ENCODE peak calls at places on chromosome 7, in six cellular contexts. One of them, this sample, is unnamed.

GRCh38 chr7:84200859-84201258 is 6.3 kb upstream of the SEMA3A start:
- DNase-seq in fibroblast of pulmonary artery: no peak
- DNase-seq in Peyer's patch: no peak
- DNase-seq in cardiac fibroblast: peak
- DNase-seq in cardiac muscle cell: no peak
- DNase-seq in AG09309: no peak
- DNase-seq in this sample: no peak

GRCh38 chr7:43612128-43612527 is 29.2 kb downstream of the STK17A start:
- DNase-seq in Peyer's patch: no peak
- DNase-seq in fibroblast of pulmonary artery: peak
- DNase-seq in cardiac muscle cell: no peak
- DNase-seq in AG09309: no peak
- DNase-seq in cardiac fibroblast: peak
- DNase-seq in this sample: no peak

GRCh38 chr7:150444674-150445365 is 5.6 kb upstream of the GIMAP8 start:
- DNase-seq in fibroblast of pulmonary artery: no peak
- DNase-seq in cardiac muscle cell: no peak
- DNase-seq in Peyer's patch: no peak
- DNase-seq in cardiac fibroblast: no peak
- DNase-seq in AG09309: no peak
- DNase-seq in this sample: no peak

GRCh38 chr7:44167920-44168319 is 21.3 kb downstream of the GCK start:
- DNase-seq in fibroblast of pulmonary artery: no peak
- DNase-seq in Peyer's patch: no peak
- DNase-seq in AG09309: no peak
- DNase-seq in cardiac fibroblast: no peak
- DNase-seq in cardiac muscle cell: no peak
- DNase-seq in this sample: peak

GRCh38 chr7:85821926-85822325 is 635.1 kb upstream of the SEMA3D start:
- DNase-seq in AG09309: no peak
- DNase-seq in cardiac muscle cell: no peak
- DNase-seq in fibroblast of pulmonary artery: no peak
- DNase-seq in cardiac fibroblast: no peak
- DNase-seq in Peyer's patch: no peak
- DNase-seq in this sample: no peak

GRCh38 chr7:69896100-69896499 is 297.8 kb downstream of the AUTS2 start:
- DNase-seq in AG09309: no peak
- DNase-seq in cardiac fibroblast: no peak
- DNase-seq in Peyer's patch: no peak
- DNase-seq in fibroblast of pulmonary artery: no peak
- DNase-seq in cardiac muscle cell: no peak
- DNase-seq in this sample: no peak

GRCh38 chr7:93973134-93973533 is 31.0 kb downstream of the BET1 start:
- DNase-seq in Peyer's patch: no peak
- DNase-seq in fibroblast of pulmonary artery: no peak
- DNase-seq in AG09309: no peak
- DNase-seq in cardiac fibroblast: peak
- DNase-seq in cardiac muscle cell: no peak
- DNase-seq in this sample: no peak

GRCh38 chr7:41504581-41504980 is 198.3 kb downstream of the INHBA start:
- DNase-seq in cardiac muscle cell: no peak
- DNase-seq in cardiac fibroblast: no peak
- DNase-seq in fibroblast of pulmonary artery: no peak
- DNase-seq in AG09309: no peak
- DNase-seq in Peyer's patch: no peak
- DNase-seq in this sample: no peak

GRCh38 chr7:96187735-96188622 is 133.9 kb downstream of the SLC25A13 start:
- DNase-seq in fibroblast of pulmonary artery: no peak
- DNase-seq in cardiac muscle cell: no peak
- DNase-seq in Peyer's patch: no peak
- DNase-seq in AG09309: no peak
- DNase-seq in cardiac fibroblast: no peak
- DNase-seq in this sample: no peak

GRCh38 chr7:29623976-29624375 is 60.3 kb downstream of the PRR15 start:
- DNase-seq in AG09309: no peak
- DNase-seq in fibroblast of pulmonary artery: no peak
- DNase-seq in cardiac fibroblast: no peak
- DNase-seq in cardiac muscle cell: no peak
- DNase-seq in Peyer's patch: no peak
- DNase-seq in this sample: no peak

GRCh38 chr7:134104166-134104565 is 23.0 kb upstream of the LRGUK start:
- DNase-seq in fibroblast of pulmonary artery: no peak
- DNase-seq in cardiac muscle cell: no peak
- DNase-seq in AG09309: no peak
- DNase-seq in Peyer's patch: no peak
- DNase-seq in cardiac fibroblast: no peak
- DNase-seq in this sample: no peak

GRCh38 chr7:134113655-134114054 is 13.5 kb upstream of the LRGUK start:
- DNase-seq in cardiac muscle cell: no peak
- DNase-seq in fibroblast of pulmonary artery: no peak
- DNase-seq in cardiac fibroblast: no peak
- DNase-seq in AG09309: no peak
- DNase-seq in Peyer's patch: no peak
- DNase-seq in this sample: no peak

GRCh38 chr7:134108803-134109202 is 18.3 kb upstream of the LRGUK start:
- DNase-seq in cardiac muscle cell: no peak
- DNase-seq in fibroblast of pulmonary artery: no peak
- DNase-seq in cardiac fibroblast: no peak
- DNase-seq in AG09309: no peak
- DNase-seq in Peyer's patch: no peak
- DNase-seq in this sample: no peak
- TF ChIP-seq CTCF in cardiac muscle cell: peak
- TF ChIP-seq CTCF in fibroblast of pulmonary artery: no peak
- TF ChIP-seq CTCF in cardiac fibroblast: no peak
- TF ChIP-seq CTCF in AG09309: no peak
- TF ChIP-seq CTCF in Peyer's patch: no peak
- TF ChIP-seq CTCF in this sample: no peak

DNA sequence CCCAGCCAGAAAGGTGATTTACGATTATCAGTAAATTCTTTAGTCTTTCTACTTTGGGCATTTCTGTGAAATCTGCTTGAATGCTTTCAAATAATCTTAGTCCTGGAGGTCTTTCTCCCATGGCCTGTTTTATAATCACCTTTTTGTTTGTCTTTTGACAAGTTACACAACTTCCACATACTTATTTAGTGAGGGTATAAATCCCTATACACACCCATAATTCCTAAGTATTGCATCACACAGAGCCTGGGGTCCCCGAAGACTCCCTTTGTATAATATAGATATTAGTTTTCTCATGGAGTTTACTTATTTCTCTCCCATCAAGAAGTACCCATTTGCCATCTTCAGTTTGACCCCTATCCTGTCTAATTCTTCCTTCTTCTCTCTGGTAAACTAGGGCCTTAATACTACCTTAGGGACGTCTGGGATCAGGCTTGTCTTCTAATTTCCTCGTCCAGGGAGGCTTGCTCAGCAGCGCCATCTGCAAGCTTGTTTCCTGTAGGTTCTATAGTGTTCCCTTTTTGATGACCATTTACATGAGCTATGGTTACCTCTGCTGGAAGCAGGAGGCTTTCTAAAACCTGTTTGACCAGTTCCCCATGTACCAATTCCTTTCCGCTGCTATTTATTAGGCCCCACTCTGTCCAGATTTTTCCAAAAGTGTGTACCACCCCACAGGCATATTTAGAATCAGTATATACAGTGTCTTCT is 8.1 kb downstream of the DNAH11 start:
- DNase-seq in cardiac muscle cell: no peak
- DNase-seq in fibroblast of pulmonary artery: no peak
- DNase-seq in cardiac fibroblast: peak
- DNase-seq in AG09309: no peak
- DNase-seq in Peyer's patch: no peak
- DNase-seq in this sample: no peak
- TF ChIP-seq CTCF in cardiac muscle cell: no peak
- TF ChIP-seq CTCF in fibroblast of pulmonary artery: no peak
- TF ChIP-seq CTCF in cardiac fibroblast: no peak
- TF ChIP-seq CTCF in AG09309: no peak
- TF ChIP-seq CTCF in Peyer's patch: no peak
- TF ChIP-seq CTCF in this sample: no peak

GRCh38 chr7:101754432-101755159 is 62.8 kb upstream of the CUX1 start:
- DNase-seq in AG09309: no peak
- DNase-seq in fibroblast of pulmonary artery: peak
- DNase-seq in cardiac fibroblast: peak
- DNase-seq in Peyer's patch: no peak
- DNase-seq in cardiac muscle cell: no peak
- DNase-seq in this sample: no peak

GRCh38 chr7:101753316-101753715 is 64.1 kb upstream of the CUX1 start:
- DNase-seq in AG09309: no peak
- DNase-seq in cardiac muscle cell: no peak
- DNase-seq in fibroblast of pulmonary artery: no peak
- DNase-seq in cardiac fibroblast: no peak
- DNase-seq in Peyer's patch: no peak
- DNase-seq in this sample: no peak

DNA sequence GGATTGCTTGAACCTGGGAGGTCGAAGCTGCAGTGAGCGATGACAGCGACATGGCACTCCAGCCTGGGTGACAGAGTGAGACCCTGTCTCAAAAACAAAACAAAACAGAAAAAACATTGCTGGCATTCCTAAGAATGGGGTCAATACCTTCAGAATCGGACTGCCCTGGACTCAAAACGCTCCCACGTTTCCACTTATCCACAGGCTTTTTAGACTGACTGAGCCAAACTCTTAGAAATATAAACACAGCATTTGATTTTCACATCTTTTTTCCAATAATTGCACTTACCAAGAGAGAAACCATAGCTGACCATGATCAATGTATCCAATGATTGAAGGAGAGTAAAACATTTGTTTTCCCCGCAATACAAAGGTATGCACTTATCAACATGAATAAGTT is 59.5 kb upstream of the CUX1 start:
- DNase-seq in cardiac fibroblast: no peak
- DNase-seq in Peyer's patch: no peak
- DNase-seq in AG09309: no peak
- DNase-seq in cardiac muscle cell: no peak
- DNase-seq in fibroblast of pulmonary artery: no peak
- DNase-seq in this sample: no peak
- TF ChIP-seq CTCF in cardiac fibroblast: no peak
- TF ChIP-seq CTCF in Peyer's patch: no peak
- TF ChIP-seq CTCF in AG09309: no peak
- TF ChIP-seq CTCF in cardiac muscle cell: no peak
- TF ChIP-seq CTCF in fibroblast of pulmonary artery: no peak
- TF ChIP-seq CTCF in this sample: no peak

GRCh38 chr7:137591444-137591843 is 247.9 kb upstream of the PTN start:
- DNase-seq in Peyer's patch: no peak
- DNase-seq in cardiac muscle cell: peak
- DNase-seq in AG09309: peak
- DNase-seq in cardiac fibroblast: peak
- DNase-seq in fibroblast of pulmonary artery: peak
- DNase-seq in this sample: no peak

GRCh38 chr7:137590071-137590470 is 246.5 kb upstream of the PTN start:
- DNase-seq in fibroblast of pulmonary artery: no peak
- DNase-seq in cardiac fibroblast: no peak
- DNase-seq in Peyer's patch: no peak
- DNase-seq in cardiac muscle cell: no peak
- DNase-seq in AG09309: no peak
- DNase-seq in this sample: no peak

GRCh38 chr7:137597856-137598255 is 248.9 kb downstream of the DGKI start:
- DNase-seq in cardiac muscle cell: no peak
- DNase-seq in Peyer's patch: no peak
- DNase-seq in cardiac fibroblast: peak
- DNase-seq in AG09309: no peak
- DNase-seq in fibroblast of pulmonary artery: no peak
- DNase-seq in this sample: no peak

GRCh38 chr7:137590686-137591255 is 247.2 kb upstream of the PTN start:
- DNase-seq in cardiac muscle cell: no peak
- DNase-seq in AG09309: no peak
- DNase-seq in Peyer's patch: no peak
- DNase-seq in cardiac fibroblast: no peak
- DNase-seq in fibroblast of pulmonary artery: no peak
- DNase-seq in this sample: no peak

GRCh38 chr7:137592232-137592896 is 248.8 kb upstream of the PTN start:
- DNase-seq in cardiac fibroblast: peak
- DNase-seq in fibroblast of pulmonary artery: peak
- DNase-seq in Peyer's patch: peak
- DNase-seq in AG09309: peak
- DNase-seq in cardiac muscle cell: peak
- DNase-seq in this sample: no peak
- TF ChIP-seq CTCF in cardiac fibroblast: peak
- TF ChIP-seq CTCF in fibroblast of pulmonary artery: peak
- TF ChIP-seq CTCF in Peyer's patch: no peak
- TF ChIP-seq CTCF in AG09309: peak
- TF ChIP-seq CTCF in cardiac muscle cell: peak
- TF ChIP-seq CTCF in this sample: peak

DNA sequence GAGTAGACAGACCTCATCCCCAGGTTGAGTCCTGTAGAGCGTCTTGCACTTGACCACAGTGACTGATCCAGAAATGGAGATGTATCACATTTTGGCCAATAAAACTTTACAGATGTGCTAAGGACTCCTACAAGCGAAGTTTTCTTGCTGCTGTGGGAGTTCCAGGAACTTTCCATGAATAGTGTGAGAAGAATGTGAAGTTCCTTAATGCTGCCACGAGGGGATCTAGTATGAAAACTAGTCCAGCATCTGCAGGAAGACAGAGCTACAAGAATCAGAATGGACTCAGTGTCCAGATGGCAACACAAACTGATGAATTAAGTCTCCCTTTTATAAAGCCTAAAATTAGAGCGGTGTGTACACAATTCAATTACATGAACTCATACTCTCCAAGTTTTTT is 14.8 kb upstream of the LSM8 start:
- DNase-seq in cardiac fibroblast: peak
- DNase-seq in Peyer's patch: no peak
- DNase-seq in cardiac muscle cell: no peak
- DNase-seq in AG09309: no peak
- DNase-seq in fibroblast of pulmonary artery: peak
- DNase-seq in this sample: no peak
- TF ChIP-seq CTCF in cardiac fibroblast: no peak
- TF ChIP-seq CTCF in Peyer's patch: no peak
- TF ChIP-seq CTCF in cardiac muscle cell: peak
- TF ChIP-seq CTCF in AG09309: peak
- TF ChIP-seq CTCF in fibroblast of pulmonary artery: peak
- TF ChIP-seq CTCF in this sample: peak

GRCh38 chr7:6558837-6559236 is 7.6 kb upstream of the GRID2IP start:
- DNase-seq in Peyer's patch: peak
- DNase-seq in cardiac muscle cell: peak
- DNase-seq in fibroblast of pulmonary artery: peak
- DNase-seq in cardiac fibroblast: peak
- DNase-seq in AG09309: peak
- DNase-seq in this sample: no peak
- TF ChIP-seq CTCF in Peyer's patch: no peak
- TF ChIP-seq CTCF in cardiac muscle cell: peak
- TF ChIP-seq CTCF in fibroblast of pulmonary artery: peak
- TF ChIP-seq CTCF in cardiac fibroblast: peak
- TF ChIP-seq CTCF in AG09309: peak
- TF ChIP-seq CTCF in this sample: peak

GRCh38 chr7:158355456-158356065 is 232.1 kb downstream of the PTPRN2 start:
- DNase-seq in cardiac muscle cell: no peak
- DNase-seq in fibroblast of pulmonary artery: no peak
- DNase-seq in AG09309: no peak
- DNase-seq in Peyer's patch: no peak
- DNase-seq in cardiac fibroblast: peak
- DNase-seq in this sample: no peak
- TF ChIP-seq CTCF in cardiac muscle cell: no peak
- TF ChIP-seq CTCF in fibroblast of pulmonary artery: no peak
- TF ChIP-seq CTCF in AG09309: peak
- TF ChIP-seq CTCF in Peyer's patch: no peak
- TF ChIP-seq CTCF in cardiac fibroblast: peak
- TF ChIP-seq CTCF in this sample: no peak

DNA sequence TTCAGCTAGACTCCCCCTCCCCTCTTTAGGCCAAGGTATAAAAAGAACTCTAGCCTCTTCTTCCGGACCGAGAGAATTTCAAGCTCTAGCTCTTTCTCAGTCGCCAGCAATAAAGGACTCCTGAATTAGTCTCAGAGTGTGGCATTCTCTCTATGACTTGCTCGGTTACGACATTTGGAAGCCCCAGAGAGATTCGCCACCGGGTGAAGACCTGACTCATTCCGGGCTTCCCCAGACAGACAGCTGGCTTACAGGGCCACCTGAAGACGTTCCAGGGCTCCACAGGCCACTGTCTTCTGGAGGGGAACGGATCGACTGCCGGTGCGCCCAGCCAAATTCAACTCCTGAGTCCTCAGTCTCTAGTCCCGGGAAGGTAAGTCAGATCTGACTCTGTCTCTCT is at the start of gene AKR1B15:
- DNase-seq in fibroblast of pulmonary artery: peak
- DNase-seq in cardiac fibroblast: peak
- DNase-seq in cardiac muscle cell: no peak
- DNase-seq in Peyer's patch: no peak
- DNase-seq in AG09309: peak
- DNase-seq in this sample: peak
- TF ChIP-seq CTCF in fibroblast of pulmonary artery: no peak
- TF ChIP-seq CTCF in cardiac fibroblast: no peak
- TF ChIP-seq CTCF in cardiac muscle cell: no peak
- TF ChIP-seq CTCF in Peyer's patch: no peak
- TF ChIP-seq CTCF in AG09309: no peak
- TF ChIP-seq CTCF in this sample: no peak

This sample was measured in GM12864.